ENCODE peak calls at places on chromosomes 13 and 19, in eight cellular contexts. X is heart left ventricle; L is neuronal stem cell; M is aorta; J is SK-N-SH; I is mucosa of descending colon; S is adrenal gland; A is CD4-positive, alpha-beta memory T cell. K is an unnamed sample. For H3K4me1, the result is how much of the 10 kb centered on the place peaks cover.

GRCh38 chr19:58559275-58560006 is 1.0 kb upstream of the UBE2M start:
- DNase-seq in I (peak), J (peak), A (peak), M (peak), X (peak), L (peak), S (peak), K (peak)

GRCh38 chr19:48739835-48740704 is at the start of gene RASIP1:
- DNase-seq in S (peak), A (no peak), I (no peak), X (peak), M (no peak), J (no peak), L (no peak), K (no peak)

GRCh38 chr13:74114202-74114601 is 20.0 kb downstream of the KLF12 start:
- DNase-seq in S (no peak), A (no peak), I (no peak), J (no peak), X (no peak), L (no peak), M (no peak), K (no peak)

GRCh38 chr13:23680836-23681235 is 110.6 kb downstream of the TNFRSF19 start:
- DNase-seq in M (no peak), A (no peak), J (no peak), I (no peak), L (no peak), S (no peak), X (no peak), K (peak)

GRCh38 chr13:113874579-113875428 is 10.9 kb upstream of the GAS6 start:
- DNase-seq in M (no peak), S (no peak), X (no peak), A (no peak), I (no peak), J (no peak), L (no peak), K (peak)

GRCh38 chr19:3670796-3671679 is 29.2 kb downstream of the PIP5K1C start:
- DNase-seq in A (no peak), J (no peak), I (peak), S (peak), L (no peak), M (peak), X (peak), K (peak)

GRCh38 chr13:48976677-48977625 is 1.2 kb downstream of the FNDC3A start:
- DNase-seq in M (no peak), J (no peak), S (no peak), I (no peak), L (no peak), A (no peak), X (no peak), K (peak)

GRCh38 chr19:54204767-54205468 is 4.3 kb downstream of the RPS9 start:
- DNase-seq in J (no peak), M (no peak), X (no peak), A (no peak), S (no peak), I (peak), L (no peak), K (no peak)

GRCh38 chr13:40973409-40973808 is 45.7 kb downstream of the ELF1 start:
- DNase-seq in S (no peak), A (no peak), M (no peak), L (no peak), I (no peak), J (no peak), X (no peak), K (no peak)

GRCh38 chr13:40979232-40979631 is 39.9 kb downstream of the ELF1 start:
- DNase-seq in I (no peak), J (no peak), X (no peak), M (no peak), L (no peak), S (no peak), A (no peak), K (no peak)

GRCh38 chr13:40974460-40975407 is 44.4 kb downstream of the ELF1 start:
- DNase-seq in I (no peak), A (peak), J (no peak), S (peak), X (no peak), L (peak), M (no peak), K (no peak)

GRCh38 chr13:40971321-40971720 is 47.8 kb downstream of the ELF1 start:
- DNase-seq in J (no peak), L (no peak), A (no peak), M (no peak), I (no peak), S (no peak), X (no peak), K (no peak)

DNA sequence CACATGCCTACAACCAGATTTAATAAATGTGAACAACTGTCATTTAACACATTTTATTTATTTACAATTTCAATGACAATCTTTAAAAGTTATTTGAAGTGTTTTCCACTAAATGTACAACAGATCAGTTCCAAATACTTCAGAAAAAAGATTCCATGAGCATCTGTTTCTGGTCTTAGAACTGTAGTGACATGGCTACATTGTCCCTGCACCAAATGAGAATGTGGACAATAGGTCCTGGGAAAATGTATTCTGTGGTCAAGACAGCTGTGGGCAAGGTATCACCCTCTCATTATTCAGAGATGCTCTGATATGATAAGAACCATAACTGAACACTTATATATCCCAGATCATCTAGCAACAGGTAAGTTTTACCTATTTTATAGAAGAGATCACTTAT is 43.7 kb downstream of the ELF1 start:
- DNase-seq in J (no peak), A (no peak), L (no peak), M (no peak), X (no peak), S (no peak), I (no peak), K (no peak)
- H3K4me1 ChIP-seq in J (under half), A (half or more), L (under half), M (under half), X (half or more), S (half or more), I (under half), K (half or more)

DNA sequence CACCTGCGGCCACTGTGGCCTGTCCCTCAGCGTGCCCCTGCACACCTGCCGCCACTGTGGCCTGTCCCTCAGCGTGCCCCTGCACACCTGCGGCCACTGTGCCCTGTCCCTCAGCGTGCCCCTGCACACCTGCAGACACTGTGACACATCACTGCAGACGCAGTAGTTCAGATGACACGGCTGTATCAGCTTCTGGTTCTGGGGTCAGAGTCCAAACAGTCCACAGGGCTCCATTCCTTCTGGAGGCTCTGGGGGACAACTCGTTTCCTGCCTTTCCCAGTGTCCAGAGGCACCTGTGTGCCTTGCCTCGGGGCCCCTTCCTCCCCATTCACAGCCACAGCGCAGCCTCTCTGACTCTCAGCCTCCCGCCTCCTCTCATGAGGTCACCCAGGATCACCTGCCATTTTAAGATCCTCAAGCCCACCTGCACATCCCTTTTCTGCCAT is 5.5 kb downstream of the SF3A2 start:
- DNase-seq in I (no peak), A (no peak), S (no peak), J (no peak), M (no peak), X (no peak), L (no peak), K (no peak)
- H3K4me1 ChIP-seq in I (half or more), A (half or more), S (under half), J (half or more), M (under half), X (half or more), L (under half), K (half or more)

DNA sequence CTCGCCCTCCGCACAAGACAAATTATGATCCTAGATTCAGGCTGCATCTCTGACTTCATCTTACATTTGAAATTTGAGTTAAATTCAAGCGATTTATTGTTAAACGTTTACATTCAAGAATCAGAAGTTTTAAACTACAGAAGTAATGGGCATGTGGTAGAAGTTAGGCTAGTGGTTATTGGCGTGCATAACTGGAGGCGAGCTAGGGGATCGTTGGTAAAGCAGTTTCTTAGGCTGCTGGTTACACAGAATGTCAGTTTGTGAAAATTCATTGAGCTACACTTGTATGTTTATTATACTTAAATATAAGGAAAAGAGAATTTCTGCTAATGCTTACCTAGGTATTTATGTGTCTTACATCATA is 733 bp upstream of the CDX2 start:
- DNase-seq in I (no peak), A (no peak), S (no peak), X (no peak), J (no peak), L (no peak), M (no peak), K (no peak)
- H3K4me1 ChIP-seq in I (under half), A (under half), S (under half), X (under half), J (under half), L (under half), M (under half), K (under half)

DNA sequence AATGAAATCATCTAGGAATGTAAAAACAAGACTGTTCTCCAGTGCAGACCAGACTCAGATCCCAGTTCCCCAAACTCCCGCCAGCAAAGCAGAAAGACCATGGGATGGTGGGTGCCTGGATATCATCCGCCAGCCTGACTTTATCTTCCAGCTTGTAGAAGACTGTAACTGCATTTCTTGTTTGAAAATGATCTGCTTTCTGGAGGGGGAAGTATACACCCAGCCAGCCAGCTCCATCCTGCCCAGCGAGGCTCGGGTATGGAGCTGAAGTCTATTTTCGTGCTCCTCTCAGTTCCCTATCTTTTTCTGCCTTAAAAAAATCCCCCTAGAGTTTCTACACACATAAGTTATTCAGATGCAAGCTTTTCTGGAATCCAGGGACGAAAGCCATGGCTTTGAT is 31.0 kb downstream of the CEBPG start:
- DNase-seq in J (no peak), L (no peak), I (peak), M (peak), S (no peak), X (no peak), A (no peak), K (no peak)
- H3K4me1 ChIP-seq in J (under half), L (under half), I (under half), M (under half), S (under half), X (under half), A (under half), K (under half)

GRCh38 chr19:5956728-5957127 is 21.2 kb downstream of the RANBP3 start:
- DNase-seq in J (no peak), A (no peak), X (no peak), S (no peak), I (no peak), M (peak), L (no peak), K (no peak)

GRCh38 chr19:5957132-5957531 is 20.8 kb downstream of the RANBP3 start:
- DNase-seq in J (no peak), S (peak), A (no peak), M (peak), I (no peak), X (no peak), L (no peak), K (no peak)

GRCh38 chr19:5954293-5954692 is 23.6 kb downstream of the RANBP3 start:
- DNase-seq in M (no peak), S (no peak), J (no peak), A (no peak), I (no peak), L (no peak), X (no peak), K (no peak)

GRCh38 chr19:5956323-5956722 is 21.6 kb downstream of the RANBP3 start:
- DNase-seq in J (no peak), L (no peak), M (no peak), A (no peak), S (no peak), I (no peak), X (no peak), K (no peak)

DNA sequence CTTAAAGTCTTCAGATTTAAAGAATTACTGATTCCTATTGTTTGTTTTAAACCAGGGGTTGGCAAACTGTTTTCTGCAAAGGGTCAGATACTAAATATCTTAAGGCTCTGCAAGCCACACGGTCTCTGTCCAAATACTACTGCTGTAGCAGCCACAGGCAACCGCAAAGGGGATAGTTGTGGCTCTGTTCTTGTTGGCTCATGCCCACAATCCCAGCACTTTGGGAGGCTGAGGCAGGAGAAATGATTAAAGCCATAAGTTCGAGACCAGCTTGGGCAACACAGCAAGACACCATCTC is 22.4 kb downstream of the RANBP3 start:
- DNase-seq in L (no peak), I (no peak), X (no peak), A (no peak), J (no peak), S (no peak), M (peak), K (no peak)
- H3K4me1 ChIP-seq in L (half or more), I (half or more), X (half or more), A (half or more), J (half or more), S (half or more), M (under half), K (half or more)

GRCh38 chr13:81791636-81792035 is 1450.7 kb upstream of the SPRY2 start:
- DNase-seq in S (no peak), A (no peak), X (no peak), M (no peak), L (no peak), I (no peak), J (no peak), K (no peak)
- H3K4me1 ChIP-seq in S (under half), A (under half), X (under half), M (under half), L (under half), I (under half), J (under half), K (under half)

GRCh38 chr19:10228925-10229324 is 2.2 kb downstream of the S1PR2 start:
- DNase-seq in M (no peak), L (no peak), X (no peak), S (peak), J (peak), I (no peak), A (peak), K (no peak)

GRCh38 chr19:10227215-10227971 is 3.7 kb downstream of the S1PR2 start:
- DNase-seq in A (no peak), J (peak), M (no peak), S (no peak), X (peak), L (no peak), I (no peak), K (no peak)

GRCh38 chr19:10230155-10230903 is 802 bp downstream of the S1PR2 start:
- DNase-seq in J (peak), S (peak), I (peak), X (peak), A (peak), L (peak), M (peak), K (no peak)

GRCh38 chr19:10226376-10227214 is 4.5 kb downstream of the S1PR2 start:
- DNase-seq in J (peak), S (peak), I (peak), M (peak), L (no peak), A (no peak), X (peak), K (no peak)

DNA sequence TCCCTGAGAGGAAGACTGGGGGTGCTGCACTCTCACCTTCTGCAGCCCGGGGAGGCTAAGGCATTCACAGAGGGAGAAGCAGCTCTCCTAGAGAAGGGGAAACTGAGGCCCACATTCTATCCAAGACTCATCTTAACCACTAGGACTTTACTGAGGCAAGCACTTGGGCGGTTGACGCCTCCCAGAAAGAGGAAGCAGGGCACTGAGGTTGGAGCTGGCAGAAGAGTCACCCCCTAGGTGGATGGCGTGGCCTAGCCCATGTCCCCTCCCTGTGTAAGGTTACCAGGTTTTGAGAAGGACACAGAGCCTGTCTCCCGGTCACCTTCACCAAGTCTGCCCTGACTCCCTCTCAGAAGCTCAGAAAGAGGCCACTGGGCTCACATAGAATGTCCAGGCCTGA is 2.7 kb downstream of the S1PR2 start:
- DNase-seq in X (no peak), J (no peak), S (no peak), A (no peak), I (no peak), L (no peak), M (no peak), K (no peak)
- H3K4me1 ChIP-seq in X (under half), J (under half), S (under half), A (under half), I (under half), L (under half), M (under half), K (half or more)

GRCh38 chr19:1495799-1496713 is 5.1 kb downstream of the REEP6 start:
- DNase-seq in S (no peak), M (no peak), A (no peak), L (no peak), J (no peak), I (no peak), X (no peak), K (no peak)
- H3K4me1 ChIP-seq in S (under half), M (under half), A (under half), L (under half), J (under half), I (under half), X (under half), K (under half)

GRCh38 chr13:110067355-110068175 is 239.4 kb downstream of the COL4A1 start:
- DNase-seq in A (no peak), X (no peak), M (no peak), I (no peak), J (no peak), L (no peak), S (no peak), K (no peak)

GRCh38 chr13:110070511-110071120 is 236.3 kb downstream of the COL4A1 start:
- DNase-seq in M (no peak), I (no peak), J (no peak), A (no peak), X (no peak), L (no peak), S (no peak), K (no peak)

GRCh38 chr13:110068176-110068473 is 238.8 kb downstream of the COL4A1 start:
- DNase-seq in J (no peak), S (no peak), I (no peak), M (no peak), X (no peak), A (no peak), L (no peak), K (no peak)

GRCh38 chr13:110073982-110074381 is 233.0 kb downstream of the COL4A1 start:
- DNase-seq in A (no peak), L (no peak), S (no peak), X (no peak), I (no peak), M (no peak), J (no peak), K (no peak)

GRCh38 chr13:110070046-110070445 is 236.9 kb downstream of the COL4A1 start:
- DNase-seq in A (no peak), I (no peak), S (no peak), J (no peak), M (no peak), L (no peak), X (no peak), K (no peak)
- H3K4me1 ChIP-seq in A (under half), I (under half), S (under half), J (under half), M (under half), L (under half), X (under half), K (under half)

DNA sequence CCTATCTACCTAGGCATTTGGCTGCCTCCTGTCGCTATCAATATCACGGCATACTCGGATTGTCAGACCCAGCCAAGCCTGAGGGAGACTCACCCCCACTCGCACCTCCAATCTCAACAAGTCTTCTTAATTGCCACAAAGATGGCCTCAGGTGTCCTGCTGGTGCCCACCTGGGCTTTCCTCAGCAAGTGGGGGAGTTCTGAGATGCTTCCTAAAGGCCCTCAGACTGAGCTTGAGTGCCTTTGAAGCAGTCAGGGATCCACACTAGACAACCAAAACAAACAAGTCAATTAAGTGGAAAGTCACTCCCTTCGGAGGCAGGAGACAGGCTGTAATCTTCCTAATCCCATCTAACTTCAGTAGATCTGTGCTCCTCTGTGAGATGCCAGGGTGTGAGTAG is 68.4 kb upstream of the SERP2 start:
- DNase-seq in J (no peak), X (no peak), I (no peak), S (no peak), L (no peak), M (no peak), A (no peak), K (peak)
- H3K4me1 ChIP-seq in J (under half), X (half or more), I (under half), S (under half), L (under half), M (under half), A (under half), K (half or more)

K was measured in vagina.